ENCODE peak calls at places on chromosomes 6 and 20, in five cellular contexts. E is mucosa of descending colon, I is HFFc6, V is tibial nerve, C is WTC11. Q is an unnamed sample.

GRCh38 chr6:75735491-75736186 is 13.4 kb upstream of the MYO6 start:
- DNase-seq in E (no peak), I (peak), V (no peak), C (no peak), Q (no peak)

GRCh38 chr20:48845000-48845399 is 17.2 kb upstream of the PREX1 start:
- DNase-seq in E (no peak), I (no peak), V (no peak), C (no peak), Q (no peak)

GRCh38 chr6:123214433-123214832 is 218.4 kb downstream of the CLVS2 start:
- DNase-seq in E (no peak), I (no peak), V (no peak), C (no peak), Q (no peak)

GRCh38 chr6:85490516-85491248 is 40.8 kb downstream of the NT5E start:
- DNase-seq in E (no peak), I (peak), V (no peak), C (no peak), Q (no peak)

GRCh38 chr20:24668384-24668702 is 198.9 kb downstream of the SYNDIG1 start:
- DNase-seq in E (no peak), I (no peak), V (no peak), C (no peak), Q (no peak)

GRCh38 chr6:105594821-105595220 is 191.9 kb upstream of the PREP start:
- DNase-seq in E (no peak), I (peak), V (no peak), C (no peak), Q (no peak)

GRCh38 chr6:132456700-132457143 is 55.4 kb upstream of the MOXD1 start:
- DNase-seq in E (peak), I (peak), V (no peak), C (no peak), Q (no peak)

GRCh38 chr20:24676353-24676977 is 207.0 kb downstream of the SYNDIG1 start:
- DNase-seq in E (no peak), I (no peak), V (no peak), C (no peak), Q (no peak)

DNA sequence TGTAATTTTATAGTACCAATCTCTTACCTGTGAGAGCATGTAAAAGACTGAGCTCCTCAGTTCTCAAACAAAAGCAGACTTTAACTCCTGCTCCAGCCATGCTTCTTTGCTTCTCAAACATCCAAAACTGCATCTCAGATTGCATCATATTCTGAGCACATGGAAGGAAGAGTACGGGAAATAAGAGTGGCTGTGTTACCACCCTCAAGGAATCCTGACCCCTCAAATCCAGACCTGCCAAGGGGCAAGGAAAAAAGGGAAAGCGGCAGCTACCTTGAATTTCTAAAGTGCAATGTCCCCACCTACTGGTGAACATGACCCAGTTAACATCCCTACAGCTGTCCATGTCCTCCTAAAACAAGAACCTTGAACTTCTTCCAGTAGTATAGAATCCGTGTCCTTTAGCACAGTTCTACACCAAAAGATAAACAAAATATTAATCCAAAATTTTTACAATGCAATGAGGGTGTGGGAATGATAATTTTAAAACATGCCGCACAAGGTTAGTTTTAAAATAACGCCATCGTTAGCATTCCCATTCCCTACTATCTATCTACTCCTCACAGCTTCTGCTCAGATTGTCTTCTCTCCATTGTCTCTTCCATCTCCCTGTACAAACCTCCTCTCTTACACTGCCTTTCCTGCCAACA is 34.1 kb upstream of the HLA-DQB1 start:
- DNase-seq in E (no peak), I (peak), V (no peak), C (peak), Q (peak)
- TF ChIP-seq CTCF in E (peak), I (peak), V (peak), C (peak), Q (peak)

GRCh38 chr6:17505062-17505476 is 95.0 kb upstream of the FAM8A1 start:
- DNase-seq in E (no peak), I (peak), V (no peak), C (no peak), Q (no peak)
- TF ChIP-seq CTCF in E (no peak), I (peak), V (no peak), C (no peak), Q (peak)

DNA sequence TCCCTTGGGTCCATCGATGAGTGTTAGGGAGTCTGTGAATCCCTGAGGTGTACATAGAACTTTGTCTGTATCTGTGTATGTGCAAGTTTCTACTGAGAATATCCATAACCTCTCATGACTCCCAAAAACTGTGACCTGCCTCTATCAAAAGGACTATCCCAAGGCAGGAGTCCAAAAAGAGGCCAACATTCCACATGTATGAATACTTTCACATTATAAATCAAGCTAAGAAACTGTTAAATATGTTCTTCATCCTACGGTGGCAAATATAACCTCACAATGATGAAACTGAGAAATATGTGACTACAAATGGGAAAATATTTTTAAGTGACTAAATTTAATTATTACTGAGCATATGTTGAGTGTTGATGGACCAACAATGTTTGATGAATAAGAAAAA is 16.1 kb upstream of the STX11 start:
- DNase-seq in E (no peak), I (no peak), V (no peak), C (no peak), Q (no peak)
- TF ChIP-seq CTCF in E (no peak), I (no peak), V (no peak), C (no peak), Q (no peak)

GRCh38 chr6:170516783-170517616 is 36.1 kb downstream of the PSMB1 start:
- DNase-seq in E (no peak), I (peak), V (no peak), C (peak), Q (peak)
- TF ChIP-seq CTCF in E (peak), I (peak), V (peak), C (peak), Q (peak)

DNA sequence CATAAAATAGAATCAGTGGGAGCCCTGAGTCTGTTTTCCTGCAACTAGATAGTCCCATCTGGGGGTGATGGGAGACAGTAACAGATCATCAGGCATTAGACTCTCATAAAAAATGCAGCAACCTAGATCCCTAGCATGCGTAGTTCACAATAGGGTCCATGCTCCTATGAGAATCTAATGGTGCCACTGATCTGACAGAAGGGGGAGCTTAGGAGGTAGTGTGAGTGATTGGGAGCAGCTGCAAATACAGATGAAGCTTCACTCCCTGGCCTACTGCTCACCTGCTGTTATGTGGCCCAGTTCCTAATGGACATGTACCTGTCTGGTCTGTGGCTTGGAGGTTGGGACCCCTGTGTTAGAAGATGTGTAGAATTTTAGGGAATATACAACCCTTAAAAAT is 904.5 kb upstream of the EPHA7 start:
- DNase-seq in E (no peak), I (no peak), V (no peak), C (peak), Q (no peak)
- TF ChIP-seq CTCF in E (no peak), I (no peak), V (no peak), C (no peak), Q (no peak)

GRCh38 chr6:13575377-13575775 is 975 bp downstream of the SIRT5 start:
- DNase-seq in E (no peak), I (no peak), V (no peak), C (no peak), Q (no peak)
- TF ChIP-seq CTCF in E (peak), I (peak), V (no peak), C (peak), Q (no peak)

GRCh38 chr6:168837231-168837903 is 396.4 kb downstream of the SMOC2 start:
- DNase-seq in E (no peak), I (no peak), V (no peak), C (no peak), Q (no peak)

GRCh38 chr6:168834814-168835213 is 393.8 kb downstream of the SMOC2 start:
- DNase-seq in E (no peak), I (no peak), V (no peak), C (no peak), Q (no peak)

GRCh38 chr6:168828800-168829199 is 387.8 kb downstream of the SMOC2 start:
- DNase-seq in E (no peak), I (no peak), V (no peak), C (no peak), Q (no peak)

GRCh38 chr6:168838000-168838399 is 397.0 kb downstream of the SMOC2 start:
- DNase-seq in E (no peak), I (no peak), V (no peak), C (no peak), Q (no peak)

DNA sequence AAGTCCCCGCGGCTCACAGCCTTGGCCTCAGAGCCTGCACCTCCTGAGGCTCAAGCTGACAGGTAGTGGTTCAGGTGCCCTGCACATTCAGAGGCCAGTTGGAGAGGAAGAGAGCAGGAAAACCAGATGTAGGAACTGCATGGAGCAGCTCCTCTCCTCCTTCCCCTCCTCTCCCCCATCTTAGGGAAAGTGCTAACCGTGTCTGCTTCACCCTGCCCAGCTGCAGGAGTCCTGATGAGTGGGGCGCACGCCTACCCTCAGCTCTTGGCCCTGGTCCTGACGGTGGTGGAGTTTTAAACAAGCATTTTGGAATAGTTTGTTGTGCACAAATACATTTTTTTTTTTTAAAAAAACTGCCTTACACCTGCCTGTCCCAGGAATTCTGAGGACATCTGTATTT is 393.2 kb downstream of the SMOC2 start:
- DNase-seq in E (no peak), I (no peak), V (no peak), C (no peak), Q (no peak)
- TF ChIP-seq CTCF in E (no peak), I (no peak), V (no peak), C (no peak), Q (no peak)

DNA sequence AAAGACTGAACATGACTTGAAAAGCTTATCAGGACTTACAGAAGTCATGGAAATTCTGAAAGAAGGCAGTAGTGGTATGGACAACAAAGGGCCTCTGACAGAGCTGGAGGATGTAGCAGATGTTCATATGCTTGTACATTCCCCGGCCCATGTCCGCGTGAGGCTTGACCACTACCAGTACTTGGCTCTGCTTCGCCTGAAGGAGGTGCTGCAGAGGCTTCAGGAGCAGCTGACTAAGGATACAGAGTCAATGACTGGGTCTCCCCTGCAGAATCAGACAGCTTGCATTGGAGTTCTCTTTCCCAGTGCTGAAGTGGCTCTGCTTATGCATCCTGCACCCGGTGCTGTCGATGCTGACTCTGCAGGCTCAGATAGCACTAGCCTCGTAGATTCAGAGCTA is 29.2 kb downstream of the TAF11 start:
- DNase-seq in E (no peak), I (no peak), V (no peak), C (no peak), Q (no peak)
- TF ChIP-seq CTCF in E (no peak), I (peak), V (no peak), C (no peak), Q (no peak)

GRCh38 chr6:128487055-128487454 is 33.3 kb downstream of the PTPRK start:
- DNase-seq in E (no peak), I (peak), V (no peak), C (peak), Q (no peak)
- TF ChIP-seq CTCF in E (no peak), I (peak), V (no peak), C (no peak), Q (no peak)

Q was measured in endothelial cell.